ENCODE peak calls at places on chromosomes 16 and 17, in four cellular contexts. Y, M, Q and C are unnamed samples.

GRCh38 chr17:40952675-40953074 is 14.1 kb downstream of the KRT39 start:
- DNase-seq in Y (no peak), M (no peak), Q (no peak), C (no peak)

GRCh38 chr17:41178843-41179616 is 1.0 kb upstream of the KRTAP4-2 start:
- DNase-seq in M (no peak), Y (no peak), Q (no peak), C (no peak)

GRCh38 chr16:12260647-12261262 is 284.2 kb downstream of the SNX29 start:
- DNase-seq in M (peak), Y (peak), Q (no peak), C (peak)

GRCh38 chr17:9817086-9817485 is 4.8 kb downstream of the GSG1L2 start:
- DNase-seq in Q (no peak), M (no peak), Y (peak), C (no peak)

GRCh38 chr16:54931757-54932660 is 1.3 kb downstream of the IRX5 start:
- DNase-seq in Y (no peak), Q (no peak), M (no peak), C (no peak)

GRCh38 chr16:48907906-48908634 is 298.1 kb upstream of the N4BP1 start:
- DNase-seq in Q (peak), M (no peak), Y (no peak), C (no peak)

GRCh38 chr17:13003927-13004326 is 13.9 kb downstream of the ELAC2 start:
- DNase-seq in M (no peak), Y (no peak), Q (no peak), C (no peak)

GRCh38 chr17:64443086-64443760 is 5.7 kb upstream of the MILR1 start:
- DNase-seq in M (no peak), Y (no peak), Q (no peak), C (no peak)

DNA sequence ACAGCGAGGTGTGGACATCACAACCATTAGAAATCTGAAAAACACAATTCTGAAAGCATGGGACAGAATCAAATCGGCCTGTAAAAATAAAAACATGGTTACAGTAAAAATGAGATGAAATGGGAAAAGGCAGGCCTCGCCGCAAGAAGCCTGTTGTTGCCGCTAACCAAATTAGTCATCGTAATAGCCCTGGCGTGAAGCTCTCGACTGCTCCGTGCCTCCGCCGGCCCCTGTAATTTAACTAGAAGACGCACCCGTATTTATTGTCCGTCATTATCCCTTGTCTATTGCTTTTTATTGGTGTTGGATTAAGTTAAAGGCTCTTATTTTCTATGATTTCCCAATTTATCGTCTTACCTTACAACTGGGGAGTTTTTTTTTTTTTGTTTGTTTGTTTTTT is 334.6 kb upstream of the EEF2KMT start:
- DNase-seq in Q (no peak), M (no peak), Y (no peak), C (no peak)
- TF ChIP-seq CREM in Q (no peak), M (no peak), Y (no peak), C (no peak)

GRCh38 chr16:35745821-35746248 is 2286.4 kb downstream of the TP53TG3F start:
- DNase-seq in Y (no peak), M (no peak), Q (no peak), C (no peak)

GRCh38 chr16:35748621-35749252 is 2289.3 kb downstream of the TP53TG3F start:
- DNase-seq in M (no peak), Q (no peak), Y (no peak), C (no peak)

GRCh38 chr16:35747658-35748455 is 2288.4 kb downstream of the TP53TG3F start:
- DNase-seq in Q (no peak), M (no peak), Y (no peak), C (no peak)

GRCh38 chr16:35746281-35746962 is 2287.0 kb downstream of the TP53TG3F start:
- DNase-seq in Q (no peak), M (no peak), Y (no peak), C (no peak)

GRCh38 chr16:35746963-35747657 is 2287.7 kb downstream of the TP53TG3F start:
- DNase-seq in Y (no peak), M (no peak), Q (no peak), C (no peak)
- TF ChIP-seq CREM in Y (no peak), M (no peak), Q (no peak), C (no peak)

GRCh38 chr16:59180083-59180476 is 446.0 kb upstream of the GOT2 start:
- DNase-seq in Y (no peak), Q (no peak), M (no peak), C (peak)
- TF ChIP-seq CREM in Y (no peak), Q (no peak), M (no peak), C (peak)

GRCh38 chr17:83180996-83181481 is 101.6 kb downstream of the METRNL start:
- DNase-seq in M (no peak), Q (no peak), Y (peak), C (no peak)
- TF ChIP-seq CREM in M (no peak), Q (no peak), Y (no peak), C (no peak)

DNA sequence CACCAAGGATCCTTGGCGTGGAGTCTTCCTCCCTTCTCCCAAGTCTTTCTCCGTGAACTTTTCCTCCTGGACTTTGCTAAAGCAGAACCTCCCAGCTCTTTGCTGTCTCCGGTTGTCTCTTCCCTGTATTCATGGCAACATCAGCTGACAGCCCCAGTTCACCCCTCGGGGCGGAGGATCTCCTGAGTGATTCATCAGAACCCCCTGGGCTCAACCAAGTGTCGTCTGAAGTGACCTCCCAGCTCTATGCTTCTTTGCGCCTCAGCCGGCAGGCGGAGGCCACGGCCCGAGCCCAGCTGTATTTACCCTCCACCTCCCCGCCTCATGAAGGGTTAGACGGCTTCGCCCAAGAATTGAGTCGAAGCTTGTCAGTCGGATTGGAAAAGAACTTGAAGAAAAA is 943 bp downstream of the CNTROB start:
- DNase-seq in M (peak), Y (peak), Q (no peak), C (peak)
- TF ChIP-seq CREM in M (no peak), Y (no peak), Q (no peak), C (no peak)